ENCODE peak calls at places on chromosome 21, in ten cellular contexts. One of them, this sample, is unnamed.

GRCh38 chr21:32710987-32711386 is 16.8 kb downstream of the SYNJ1 start:
- DNase-seq in cardiac fibroblast: no peak
- DNase-seq in heart right ventricle: no peak
- DNase-seq in endodermal cell: no peak
- DNase-seq in sigmoid colon: no peak
- DNase-seq in uterus: no peak
- DNase-seq in CD8-positive, alpha-beta T cell: no peak
- DNase-seq in epithelial cell of proximal tubule: no peak
- DNase-seq in right atrium auricular region: no peak
- DNase-seq in fibroblast of lung: no peak
- DNase-seq in this sample: no peak

GRCh38 chr21:23986214-23986613 is 1621.1 kb downstream of the MRPL39 start:
- DNase-seq in cardiac fibroblast: no peak
- DNase-seq in heart right ventricle: no peak
- DNase-seq in endodermal cell: no peak
- DNase-seq in sigmoid colon: no peak
- DNase-seq in uterus: no peak
- DNase-seq in CD8-positive, alpha-beta T cell: no peak
- DNase-seq in epithelial cell of proximal tubule: no peak
- DNase-seq in right atrium auricular region: no peak
- DNase-seq in fibroblast of lung: no peak
- DNase-seq in this sample: no peak

GRCh38 chr21:35095859-35096291 is 46.8 kb upstream of the RUNX1 start:
- DNase-seq in cardiac fibroblast: peak
- DNase-seq in heart right ventricle: no peak
- DNase-seq in endodermal cell: no peak
- DNase-seq in sigmoid colon: no peak
- DNase-seq in uterus: no peak
- DNase-seq in CD8-positive, alpha-beta T cell: no peak
- DNase-seq in epithelial cell of proximal tubule: no peak
- DNase-seq in right atrium auricular region: no peak
- DNase-seq in fibroblast of lung: peak
- DNase-seq in this sample: peak

GRCh38 chr21:33514234-33514633 is 22.7 kb upstream of the DNAJC28 start:
- DNase-seq in cardiac fibroblast: peak
- DNase-seq in heart right ventricle: no peak
- DNase-seq in endodermal cell: no peak
- DNase-seq in sigmoid colon: no peak
- DNase-seq in uterus: no peak
- DNase-seq in CD8-positive, alpha-beta T cell: no peak
- DNase-seq in epithelial cell of proximal tubule: no peak
- DNase-seq in right atrium auricular region: no peak
- DNase-seq in fibroblast of lung: peak
- DNase-seq in this sample: no peak

GRCh38 chr21:44526096-44526997 is 13.6 kb downstream of the KRTAP10-1 start:
- DNase-seq in cardiac fibroblast: no peak
- DNase-seq in heart right ventricle: no peak
- DNase-seq in endodermal cell: no peak
- DNase-seq in sigmoid colon: peak
- DNase-seq in uterus: no peak
- DNase-seq in CD8-positive, alpha-beta T cell: no peak
- DNase-seq in epithelial cell of proximal tubule: no peak
- DNase-seq in right atrium auricular region: no peak
- DNase-seq in fibroblast of lung: no peak
- DNase-seq in this sample: no peak

GRCh38 chr21:42701706-42702456 is 48.5 kb downstream of the PDE9A start:
- DNase-seq in cardiac fibroblast: no peak
- DNase-seq in heart right ventricle: no peak
- DNase-seq in endodermal cell: no peak
- DNase-seq in sigmoid colon: no peak
- DNase-seq in uterus: no peak
- DNase-seq in CD8-positive, alpha-beta T cell: no peak
- DNase-seq in epithelial cell of proximal tubule: no peak
- DNase-seq in right atrium auricular region: no peak
- DNase-seq in fibroblast of lung: no peak
- DNase-seq in this sample: no peak

GRCh38 chr21:33937931-33938339 is 22.3 kb upstream of the ATP5PO start:
- DNase-seq in cardiac fibroblast: no peak
- DNase-seq in heart right ventricle: no peak
- DNase-seq in endodermal cell: no peak
- DNase-seq in sigmoid colon: no peak
- DNase-seq in uterus: no peak
- DNase-seq in CD8-positive, alpha-beta T cell: no peak
- DNase-seq in epithelial cell of proximal tubule: no peak
- DNase-seq in right atrium auricular region: no peak
- DNase-seq in fibroblast of lung: no peak
- DNase-seq in this sample: no peak

GRCh38 chr21:39727401-39728120 is 17.4 kb upstream of the IGSF5 start:
- DNase-seq in cardiac fibroblast: no peak
- DNase-seq in heart right ventricle: no peak
- DNase-seq in endodermal cell: no peak
- DNase-seq in sigmoid colon: no peak
- DNase-seq in uterus: no peak
- DNase-seq in CD8-positive, alpha-beta T cell: no peak
- DNase-seq in epithelial cell of proximal tubule: no peak
- DNase-seq in right atrium auricular region: no peak
- DNase-seq in fibroblast of lung: no peak
- DNase-seq in this sample: no peak

GRCh38 chr21:36540700-36541099 is 60.8 kb upstream of the CLDN14 start:
- DNase-seq in cardiac fibroblast: no peak
- DNase-seq in heart right ventricle: no peak
- DNase-seq in endodermal cell: no peak
- DNase-seq in sigmoid colon: no peak
- DNase-seq in uterus: no peak
- DNase-seq in CD8-positive, alpha-beta T cell: no peak
- DNase-seq in epithelial cell of proximal tubule: no peak
- DNase-seq in right atrium auricular region: no peak
- DNase-seq in fibroblast of lung: no peak
- DNase-seq in this sample: no peak

GRCh38 chr21:36543924-36544323 is 64.0 kb upstream of the CLDN14 start:
- DNase-seq in cardiac fibroblast: no peak
- DNase-seq in heart right ventricle: no peak
- DNase-seq in endodermal cell: no peak
- DNase-seq in sigmoid colon: no peak
- DNase-seq in uterus: no peak
- DNase-seq in CD8-positive, alpha-beta T cell: no peak
- DNase-seq in epithelial cell of proximal tubule: no peak
- DNase-seq in right atrium auricular region: no peak
- DNase-seq in fibroblast of lung: no peak
- DNase-seq in this sample: no peak

GRCh38 chr21:36544545-36544944 is 64.6 kb upstream of the CLDN14 start:
- DNase-seq in cardiac fibroblast: no peak
- DNase-seq in heart right ventricle: no peak
- DNase-seq in endodermal cell: no peak
- DNase-seq in sigmoid colon: no peak
- DNase-seq in uterus: no peak
- DNase-seq in CD8-positive, alpha-beta T cell: no peak
- DNase-seq in epithelial cell of proximal tubule: no peak
- DNase-seq in right atrium auricular region: no peak
- DNase-seq in fibroblast of lung: no peak
- DNase-seq in this sample: no peak

GRCh38 chr21:36541721-36542139 is 61.8 kb upstream of the CLDN14 start:
- DNase-seq in cardiac fibroblast: no peak
- DNase-seq in heart right ventricle: no peak
- DNase-seq in endodermal cell: no peak
- DNase-seq in sigmoid colon: no peak
- DNase-seq in uterus: no peak
- DNase-seq in CD8-positive, alpha-beta T cell: no peak
- DNase-seq in epithelial cell of proximal tubule: no peak
- DNase-seq in right atrium auricular region: no peak
- DNase-seq in fibroblast of lung: no peak
- DNase-seq in this sample: no peak

DNA sequence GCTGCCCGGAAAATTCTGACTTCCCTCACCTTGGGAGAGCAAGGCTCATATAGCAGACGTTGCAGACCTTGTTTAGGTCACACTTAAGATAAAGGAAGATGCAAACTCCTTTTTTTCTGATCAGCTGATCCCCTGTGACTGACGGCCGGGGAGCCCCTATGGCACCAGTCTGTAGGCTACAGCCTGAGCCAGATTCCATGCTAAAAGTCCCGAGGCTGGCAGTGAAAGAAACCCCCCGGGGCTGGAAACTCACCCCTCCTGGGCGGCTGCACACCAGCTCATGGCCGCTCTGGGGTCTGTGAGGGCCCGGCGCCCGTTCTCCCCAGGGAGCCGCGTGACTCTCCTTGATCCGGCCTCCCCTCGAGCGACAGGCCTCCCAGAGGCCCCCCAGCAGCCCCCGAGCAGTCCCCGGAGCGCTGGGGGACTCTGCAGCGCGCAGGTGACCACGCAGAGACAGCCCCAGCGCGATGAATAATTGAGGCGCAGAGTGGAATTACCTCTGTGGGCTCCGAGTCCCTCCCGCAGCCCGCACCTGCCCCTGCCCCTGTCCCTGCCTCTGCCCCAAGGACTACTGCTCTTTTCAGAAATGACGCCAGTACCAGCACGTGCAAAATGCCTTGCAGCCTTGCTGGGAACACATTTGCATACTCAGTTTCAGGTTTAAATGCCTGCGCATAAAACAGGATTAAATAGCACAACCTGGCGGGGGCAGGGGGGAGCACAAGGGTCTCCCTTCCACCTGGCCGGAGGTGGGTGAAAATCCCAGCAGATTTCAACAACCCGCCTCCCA is 62.6 kb upstream of the CLDN14 start:
- DNase-seq in cardiac fibroblast: no peak
- DNase-seq in heart right ventricle: no peak
- DNase-seq in endodermal cell: peak
- DNase-seq in sigmoid colon: no peak
- DNase-seq in uterus: no peak
- DNase-seq in CD8-positive, alpha-beta T cell: no peak
- DNase-seq in epithelial cell of proximal tubule: no peak
- DNase-seq in right atrium auricular region: no peak
- DNase-seq in fibroblast of lung: no peak
- DNase-seq in this sample: no peak
- TF ChIP-seq CTCF in cardiac fibroblast: no peak
- TF ChIP-seq CTCF in heart right ventricle: no peak
- TF ChIP-seq CTCF in endodermal cell: peak
- TF ChIP-seq CTCF in sigmoid colon: no peak
- TF ChIP-seq CTCF in uterus: no peak
- TF ChIP-seq CTCF in CD8-positive, alpha-beta T cell: no peak
- TF ChIP-seq CTCF in epithelial cell of proximal tubule: peak
- TF ChIP-seq CTCF in right atrium auricular region: no peak
- TF ChIP-seq CTCF in fibroblast of lung: no peak
- TF ChIP-seq CTCF in this sample: no peak

DNA sequence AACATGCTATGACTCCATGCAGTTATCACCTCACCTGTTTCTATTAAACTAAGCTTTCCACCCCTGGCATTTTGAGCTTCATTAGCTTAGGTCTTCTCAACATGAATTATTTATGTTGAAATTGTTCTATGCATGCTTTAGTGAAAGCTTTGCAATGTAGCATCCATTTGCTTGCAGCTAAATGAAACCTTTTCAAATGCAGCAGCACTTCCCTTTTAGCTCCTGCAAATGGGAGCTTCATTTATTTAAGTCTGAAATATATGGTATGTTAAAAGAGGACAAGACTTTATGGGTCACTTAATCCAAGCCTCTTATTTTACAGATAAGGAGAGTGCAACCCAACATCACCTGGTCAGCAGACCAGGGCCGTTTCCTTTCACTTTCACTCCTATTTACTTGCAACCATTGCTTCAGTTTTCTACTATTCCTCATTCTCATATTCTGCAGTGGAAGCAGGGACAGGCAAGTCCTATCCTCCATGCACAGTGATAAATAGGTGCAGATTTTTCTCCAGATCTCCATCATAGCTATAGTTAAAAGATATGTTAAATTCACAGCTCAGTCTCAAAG is 56.4 kb upstream of the SAMSN1 start:
- DNase-seq in cardiac fibroblast: no peak
- DNase-seq in heart right ventricle: no peak
- DNase-seq in endodermal cell: no peak
- DNase-seq in sigmoid colon: no peak
- DNase-seq in uterus: no peak
- DNase-seq in CD8-positive, alpha-beta T cell: no peak
- DNase-seq in epithelial cell of proximal tubule: no peak
- DNase-seq in right atrium auricular region: no peak
- DNase-seq in fibroblast of lung: no peak
- DNase-seq in this sample: no peak
- H3K4me3 ChIP-seq in cardiac fibroblast: no peak
- H3K4me3 ChIP-seq in heart right ventricle: no peak
- H3K4me3 ChIP-seq in endodermal cell: no peak
- H3K4me3 ChIP-seq in sigmoid colon: no peak
- H3K4me3 ChIP-seq in uterus: no peak
- H3K4me3 ChIP-seq in CD8-positive, alpha-beta T cell: peak
- H3K4me3 ChIP-seq in epithelial cell of proximal tubule: peak
- H3K4me3 ChIP-seq in right atrium auricular region: no peak
- H3K4me3 ChIP-seq in fibroblast of lung: no peak
- H3K4me3 ChIP-seq in this sample: no peak

DNA sequence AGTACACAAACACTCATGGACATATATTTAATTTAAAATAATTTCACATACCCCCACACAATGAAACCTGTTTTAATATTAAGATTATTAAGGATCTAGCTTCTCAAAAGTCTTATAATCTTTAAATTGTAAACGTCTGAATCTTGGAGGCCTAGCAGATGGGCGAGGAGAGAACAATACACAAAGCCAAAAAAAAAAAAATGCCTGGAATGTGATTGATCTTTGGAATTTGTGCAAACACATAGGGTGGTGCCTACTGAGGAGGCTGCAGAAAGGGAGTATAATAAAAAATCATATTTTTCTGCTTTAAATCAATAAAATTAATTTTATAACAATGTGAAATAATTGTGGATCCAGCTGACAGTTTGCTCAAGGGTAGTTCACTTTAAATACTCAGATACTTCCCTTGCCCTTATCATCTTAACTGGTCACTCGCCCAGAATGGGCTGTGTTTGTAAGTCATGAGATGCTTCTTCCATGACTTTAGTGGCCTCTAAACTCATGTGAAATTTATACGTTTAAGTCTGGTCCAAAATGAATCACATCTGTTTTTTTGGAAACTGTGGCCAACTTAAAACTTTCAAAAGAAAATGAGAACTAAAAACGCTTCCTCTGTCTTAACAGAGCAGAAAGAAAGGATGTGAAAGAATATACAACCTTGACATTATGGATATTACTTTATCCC is 802.8 kb upstream of the CXADR start:
- DNase-seq in cardiac fibroblast: peak
- DNase-seq in heart right ventricle: peak
- DNase-seq in endodermal cell: no peak
- DNase-seq in sigmoid colon: peak
- DNase-seq in uterus: peak
- DNase-seq in CD8-positive, alpha-beta T cell: no peak
- DNase-seq in epithelial cell of proximal tubule: no peak
- DNase-seq in right atrium auricular region: no peak
- DNase-seq in fibroblast of lung: peak
- DNase-seq in this sample: no peak
- TF ChIP-seq CTCF in cardiac fibroblast: no peak
- TF ChIP-seq CTCF in heart right ventricle: no peak
- TF ChIP-seq CTCF in endodermal cell: no peak
- TF ChIP-seq CTCF in sigmoid colon: no peak
- TF ChIP-seq CTCF in uterus: no peak
- TF ChIP-seq CTCF in CD8-positive, alpha-beta T cell: no peak
- TF ChIP-seq CTCF in epithelial cell of proximal tubule: no peak
- TF ChIP-seq CTCF in right atrium auricular region: no peak
- TF ChIP-seq CTCF in fibroblast of lung: no peak
- TF ChIP-seq CTCF in this sample: no peak

GRCh38 chr21:29074783-29075182 is 1.3 kb upstream of the CCT8 start:
- DNase-seq in cardiac fibroblast: no peak
- DNase-seq in heart right ventricle: no peak
- DNase-seq in endodermal cell: no peak
- DNase-seq in sigmoid colon: no peak
- DNase-seq in uterus: no peak
- DNase-seq in CD8-positive, alpha-beta T cell: no peak
- DNase-seq in epithelial cell of proximal tubule: no peak
- DNase-seq in right atrium auricular region: no peak
- DNase-seq in fibroblast of lung: no peak
- DNase-seq in this sample: no peak

GRCh38 chr21:29077651-29078090 is 4.2 kb upstream of the CCT8 start:
- DNase-seq in cardiac fibroblast: peak
- DNase-seq in heart right ventricle: no peak
- DNase-seq in endodermal cell: no peak
- DNase-seq in sigmoid colon: no peak
- DNase-seq in uterus: no peak
- DNase-seq in CD8-positive, alpha-beta T cell: no peak
- DNase-seq in epithelial cell of proximal tubule: no peak
- DNase-seq in right atrium auricular region: no peak
- DNase-seq in fibroblast of lung: peak
- DNase-seq in this sample: no peak

GRCh38 chr21:29073222-29074006 is at the start of gene CCT8:
- DNase-seq in cardiac fibroblast: peak
- DNase-seq in heart right ventricle: peak
- DNase-seq in endodermal cell: peak
- DNase-seq in sigmoid colon: peak
- DNase-seq in uterus: peak
- DNase-seq in CD8-positive, alpha-beta T cell: peak
- DNase-seq in epithelial cell of proximal tubule: peak
- DNase-seq in right atrium auricular region: peak
- DNase-seq in fibroblast of lung: peak
- DNase-seq in this sample: peak

GRCh38 chr21:29074007-29074376 is 544 bp upstream of the CCT8 start:
- DNase-seq in cardiac fibroblast: no peak
- DNase-seq in heart right ventricle: no peak
- DNase-seq in endodermal cell: no peak
- DNase-seq in sigmoid colon: no peak
- DNase-seq in uterus: no peak
- DNase-seq in CD8-positive, alpha-beta T cell: no peak
- DNase-seq in epithelial cell of proximal tubule: no peak
- DNase-seq in right atrium auricular region: no peak
- DNase-seq in fibroblast of lung: no peak
- DNase-seq in this sample: no peak

DNA sequence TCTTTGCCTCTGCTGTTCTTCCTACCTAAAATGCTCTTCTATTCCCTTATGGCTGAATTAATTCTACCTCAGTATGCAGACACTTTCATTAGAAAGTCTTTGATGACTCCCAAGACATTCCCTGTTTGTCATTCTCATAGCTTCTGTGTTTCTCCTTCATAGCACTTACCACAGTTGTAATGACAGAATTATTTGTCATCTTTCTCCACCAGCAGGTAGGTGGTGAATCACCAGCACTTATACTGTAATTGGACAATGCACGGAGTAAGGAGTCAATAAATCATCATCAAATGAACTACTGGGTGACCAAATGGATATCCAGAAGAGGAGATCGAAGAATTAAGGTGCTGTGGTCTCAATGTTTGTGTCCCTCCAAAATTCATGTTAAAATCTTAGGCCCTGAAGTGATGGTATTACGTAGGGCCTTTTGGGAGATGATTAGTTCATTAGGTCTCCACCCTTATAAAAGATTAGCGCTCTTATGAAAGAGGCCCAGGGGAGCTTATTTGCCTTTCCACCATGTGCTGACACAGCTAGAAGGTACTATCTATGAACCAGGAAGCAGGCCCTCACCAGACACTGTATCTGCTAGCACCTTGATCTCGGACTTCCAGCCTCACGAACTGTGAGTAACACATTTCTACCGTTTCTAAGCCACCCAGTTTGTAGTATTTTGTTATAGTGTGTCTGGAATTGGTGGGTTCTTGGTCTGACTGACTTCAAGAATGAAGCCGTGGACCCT is 2.4 kb upstream of the CCT8 start:
- DNase-seq in cardiac fibroblast: no peak
- DNase-seq in heart right ventricle: no peak
- DNase-seq in endodermal cell: no peak
- DNase-seq in sigmoid colon: no peak
- DNase-seq in uterus: no peak
- DNase-seq in CD8-positive, alpha-beta T cell: no peak
- DNase-seq in epithelial cell of proximal tubule: no peak
- DNase-seq in right atrium auricular region: no peak
- DNase-seq in fibroblast of lung: no peak
- DNase-seq in this sample: no peak
- H3K4me3 ChIP-seq in cardiac fibroblast: no peak
- H3K4me3 ChIP-seq in heart right ventricle: no peak
- H3K4me3 ChIP-seq in endodermal cell: no peak
- H3K4me3 ChIP-seq in sigmoid colon: peak
- H3K4me3 ChIP-seq in uterus: no peak
- H3K4me3 ChIP-seq in CD8-positive, alpha-beta T cell: no peak
- H3K4me3 ChIP-seq in epithelial cell of proximal tubule: no peak
- H3K4me3 ChIP-seq in right atrium auricular region: no peak
- H3K4me3 ChIP-seq in fibroblast of lung: no peak
- H3K4me3 ChIP-seq in this sample: no peak

This sample was measured in AG04449.